ENCODE peak calls at places on chromosomes 12 and 14, in seven cellular contexts. N, Z, G, C, B, X and Q are unnamed samples.

GRCh38 chr12:27319394-27319793 is 13.2 kb upstream of the BMAL2 start:
- DNase-seq in X (peak; percentile 41), C (no peak), Z (peak; percentile 66), B (peak; percentile 32), N (no peak), G (peak; percentile 23), Q (peak; percentile 52)

GRCh38 chr12:93740721-93741120 is 63.5 kb downstream of the CRADD start:
- DNase-seq in C (no peak), G (no peak), B (no peak), Z (no peak), X (no peak), N (no peak), Q (peak; percentile 55)

GRCh38 chr12:117590386-117590785 is 229.0 kb upstream of the NOS1 start:
- DNase-seq in G (no peak), Z (no peak), B (no peak), N (no peak), C (no peak), X (no peak), Q (no peak)

GRCh38 chr12:27013606-27014084 is 539 bp downstream of the TM7SF3 start:
- DNase-seq in C (no peak), X (no peak), Z (peak; percentile 39), G (no peak), N (no peak), B (no peak), Q (peak; percentile 42)

GRCh38 chr14:72741836-72742681 is 151.8 kb downstream of the DPF3 start:
- DNase-seq in C (peak; percentile 10), G (no peak), Z (no peak), X (no peak), N (no peak), B (no peak), Q (no peak)

GRCh38 chr12:4858385-4858784 is 51.3 kb upstream of the KCNA1 start:
- DNase-seq in C (peak; percentile 42), G (no peak), X (no peak), B (no peak), Z (no peak), N (peak; percentile 55), Q (no peak)

GRCh38 chr12:120639771-120640721 is at the start of gene CABP1:
- DNase-seq in N (peak; percentile 85), B (no peak), C (peak; percentile 33), Z (no peak), X (no peak), G (peak; percentile 37), Q (no peak)

GRCh38 chr12:77924703-77925102 is 94.0 kb downstream of the NAV3 start:
- DNase-seq in Z (peak; percentile 73), X (no peak), C (no peak), B (no peak), N (no peak), G (no peak), Q (no peak)

GRCh38 chr12:98332626-98333025 is 182.8 kb upstream of the TMPO start:
- DNase-seq in G (no peak), N (no peak), Z (no peak), B (no peak), C (no peak), X (no peak), Q (peak; percentile 16)

GRCh38 chr12:101243074-101243473 is 33.0 kb upstream of the SLC5A8 start:
- DNase-seq in B (no peak), Z (no peak), G (no peak), N (no peak), X (no peak), C (no peak), Q (no peak)

GRCh38 chr14:61475316-61475715 is 153.9 kb downstream of the PRKCH start:
- DNase-seq in G (peak; percentile 41), Z (peak; percentile 67), N (no peak), X (no peak), C (no peak), B (peak; percentile 56), Q (peak; percentile 84)

GRCh38 chr12:89932950-89933349 is 224.3 kb upstream of the ATP2B1 start:
- DNase-seq in B (no peak), C (no peak), N (no peak), G (no peak), X (no peak), Z (no peak), Q (no peak)

GRCh38 chr14:54566410-54567223 is at the start of gene SAMD4A:
- DNase-seq in G (peak; percentile 63), N (peak; percentile 65), B (peak; percentile 66), Z (peak; percentile 82), X (no peak), C (peak; percentile 66), Q (peak; percentile 86)

GRCh38 chr12:71169286-71169685 is 11.5 kb upstream of the TSPAN8 start:
- DNase-seq in X (no peak), B (no peak), Z (no peak), C (no peak), G (no peak), N (no peak), Q (no peak)

GRCh38 chr14:60723218-60724079 is 702 bp downstream of the SIX4 start:
- DNase-seq in N (peak; percentile 66), X (no peak), G (peak; percentile 27), C (peak; percentile 56), Z (peak; percentile 46), B (no peak), Q (peak; percentile 64)

GRCh38 chr12:52912711-52913423 is 8.0 kb upstream of the KRT8 start:
- DNase-seq in C (no peak), G (no peak), B (no peak), N (no peak), X (no peak), Z (no peak), Q (no peak)

GRCh38 chr12:18224745-18225144 is 36.6 kb upstream of the PIK3C2G start:
- DNase-seq in N (no peak), Z (peak; percentile 3), X (no peak), C (no peak), G (peak; percentile 12), B (peak; percentile 43), Q (peak; percentile 65)

GRCh38 chr12:75779891-75780501 is 251.6 kb downstream of the PHLDA1 start:
- DNase-seq in X (no peak), Z (no peak), G (no peak), C (no peak), B (no peak), N (no peak), Q (no peak)

GRCh38 chr12:50283230-50283923 is at the start of gene LIMA1:
- DNase-seq in Z (peak; percentile 82), X (no peak), C (peak; percentile 91), G (peak; percentile 94), B (peak; percentile 48), N (peak; percentile 96), Q (peak; percentile 87)
- TF ChIP-seq CTCF in Z (peak; percentile 61), X (peak; percentile 60), C (no peak), G (peak; percentile 15), B (no peak), N (no peak), Q (no peak)

GRCh38 chr12:60101715-60102114 is 505.9 kb downstream of the SLC16A7 start:
- DNase-seq in B (no peak), X (peak; percentile 26), N (no peak), G (no peak), Z (peak; percentile 69), C (no peak), Q (no peak)

GRCh38 chr12:60112063-60112462 is 516.2 kb downstream of the SLC16A7 start:
- DNase-seq in B (no peak), X (no peak), G (no peak), C (no peak), N (no peak), Z (no peak), Q (no peak)

GRCh38 chr12:60107992-60108391 is 512.2 kb downstream of the SLC16A7 start:
- DNase-seq in C (no peak), B (no peak), G (no peak), N (no peak), Z (no peak), X (no peak), Q (no peak)

GRCh38 chr12:60100852-60101251 is 505.0 kb downstream of the SLC16A7 start:
- DNase-seq in N (no peak), B (no peak), C (no peak), G (no peak), Z (no peak), X (no peak), Q (no peak)

GRCh38 chr12:60106207-60106606 is 510.4 kb downstream of the SLC16A7 start:
- DNase-seq in Z (peak; percentile 48), N (no peak), G (peak; percentile 2), B (peak; percentile 4), C (no peak), X (no peak), Q (peak; percentile 17)
- TF ChIP-seq CTCF in Z (peak; percentile 73), N (no peak), G (peak; percentile 38), B (no peak), C (no peak), X (peak; percentile 29), Q (peak; percentile 49)

DNA sequence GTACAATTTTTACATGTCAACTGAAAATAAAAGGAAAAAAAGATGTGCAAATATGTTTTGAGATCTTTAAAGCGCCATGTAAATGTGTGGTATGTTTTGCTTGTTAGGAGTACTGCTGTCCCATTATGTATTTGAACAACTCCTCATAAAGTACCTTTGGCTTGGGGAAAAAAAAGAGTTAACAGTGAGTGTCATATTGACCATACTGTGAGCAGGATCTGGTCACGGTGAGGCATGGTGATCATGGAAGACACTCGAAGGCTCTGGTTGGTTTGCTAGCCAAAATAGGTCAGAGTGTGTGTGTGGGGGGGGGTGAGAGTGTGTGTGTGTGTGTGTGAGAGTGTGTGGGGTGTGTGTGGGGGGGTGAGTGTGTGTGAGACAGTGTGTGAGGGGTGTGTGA is 10.1 kb upstream of the FBXL14 start:
- DNase-seq in Z (no peak), C (no peak), X (no peak), B (no peak), N (no peak), G (no peak), Q (no peak)
- TF ChIP-seq CTCF in Z (no peak), C (no peak), X (no peak), B (no peak), N (no peak), G (no peak), Q (no peak)

GRCh38 chr12:90989617-90990232 is 15.0 kb downstream of the EPYC start:
- DNase-seq in G (no peak), N (no peak), X (no peak), C (no peak), B (no peak), Z (no peak), Q (no peak)

GRCh38 chr12:90995041-90995440 is 9.7 kb downstream of the EPYC start:
- DNase-seq in C (no peak), X (no peak), B (peak; percentile 3), Z (no peak), N (no peak), G (no peak), Q (no peak)

GRCh38 chr12:90987520-90987919 is 17.3 kb downstream of the EPYC start:
- DNase-seq in G (no peak), C (no peak), B (no peak), Z (no peak), X (no peak), N (no peak), Q (no peak)

GRCh38 chr12:90987101-90987500 is 17.7 kb downstream of the EPYC start:
- DNase-seq in Z (no peak), N (no peak), C (no peak), G (no peak), X (no peak), B (peak; percentile 9), Q (no peak)

DNA sequence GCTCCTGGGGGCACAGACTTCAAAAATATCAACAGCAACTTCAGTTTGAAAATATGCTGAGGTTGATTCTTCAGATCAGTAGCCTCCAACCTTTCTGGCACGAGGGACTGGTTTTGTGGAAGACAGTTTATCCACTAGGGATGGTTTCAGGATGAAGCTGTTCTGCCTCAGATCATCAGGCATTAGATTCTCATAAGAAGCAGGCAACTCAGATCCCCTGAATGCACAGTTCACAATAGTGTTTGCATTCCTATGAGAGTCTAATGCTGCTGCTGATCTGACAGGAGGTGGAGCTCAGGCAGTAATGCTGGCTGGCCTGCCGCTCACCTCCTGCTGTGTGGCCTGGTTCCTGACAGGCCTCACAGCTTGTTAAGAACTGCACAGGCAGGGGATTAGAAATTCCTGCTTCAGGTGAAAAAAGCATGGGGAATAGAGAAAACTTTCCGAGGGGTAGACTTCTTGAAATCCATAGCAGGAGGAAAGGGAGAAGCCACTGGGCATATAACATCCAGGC is 12.8 kb downstream of the EPYC start:
- DNase-seq in C (no peak), Z (no peak), N (no peak), X (no peak), B (no peak), G (no peak), Q (no peak)
- TF ChIP-seq CTCF in C (no peak), Z (no peak), N (no peak), X (no peak), B (no peak), G (no peak), Q (no peak)